ENCODE peak calls at places on chromosomes 11 and 22, in five cellular contexts. T, L, K, F and S are unnamed samples.

GRCh38 chr11:112784323-112785073 is 176.7 kb upstream of the NCAM1 start:
- DNase-seq in T (no peak), L (no peak), K (no peak), F (no peak), S (peak; percentile 16)

GRCh38 chr11:77047007-77047927 is 13.1 kb downstream of the B3GNT6 start:
- DNase-seq in T (peak; percentile 91), L (peak; percentile 91), K (peak; percentile 95), F (peak; percentile 64), S (peak; percentile 54)

GRCh38 chr11:66956689-66957290 is 1.4 kb downstream of the PC start:
- DNase-seq in T (peak; percentile 65), L (peak; percentile 97), K (peak; percentile 71), F (no peak), S (no peak)

GRCh38 chr11:1109101-1109917 is 34.6 kb downstream of the MUC2 start:
- DNase-seq in T (no peak), L (no peak), K (no peak), F (no peak), S (no peak)

GRCh38 chr11:36243641-36244040 is 45.6 kb downstream of the COMMD9 start:
- DNase-seq in T (no peak), L (no peak), K (no peak), F (no peak), S (no peak)

GRCh38 chr11:13238879-13239514 is 38.6 kb upstream of the BMAL1 start:
- DNase-seq in T (peak; percentile 35), L (peak; percentile 41), K (peak; percentile 55), F (no peak), S (peak; percentile 43)

GRCh38 chr11:126310992-126311310 is 7.1 kb downstream of the DCPS start:
- DNase-seq in T (no peak), L (peak; percentile 45), K (no peak), F (no peak), S (no peak)

GRCh38 chr11:75716659-75717058 is 979 bp upstream of the MOGAT2 start:
- DNase-seq in T (no peak), L (no peak), K (no peak), F (no peak), S (no peak)

GRCh38 chr11:73942030-73942429 is 8.8 kb upstream of the DNAJB13 start:
- DNase-seq in T (no peak), L (no peak), K (no peak), F (no peak), S (peak; percentile 53)

GRCh38 chr11:114880458-114880857 is 202.1 kb downstream of the NXPE2 start:
- DNase-seq in T (no peak), L (no peak), K (no peak), F (no peak), S (no peak)

GRCh38 chr11:819943-820649 is 1.4 kb downstream of the PNPLA2 start:
- DNase-seq in T (peak; percentile 94), L (peak; percentile 59), K (peak; percentile 92), F (no peak), S (peak; percentile 91)

GRCh38 chr22:48712558-48712957 is 1115.1 kb downstream of the BRD1 start:
- DNase-seq in T (no peak), L (no peak), K (no peak), F (no peak), S (no peak)

GRCh38 chr11:12052676-12053605 is 44.5 kb upstream of the DKK3 start:
- DNase-seq in T (no peak), L (no peak), K (peak; percentile 57), F (no peak), S (no peak)

GRCh38 chr22:49525776-49526535 is 301.7 kb downstream of the BRD1 start:
- DNase-seq in T (no peak), L (no peak), K (no peak), F (no peak), S (no peak)

GRCh38 chr11:69201764-69202370 is 46.1 kb downstream of the SMIM38 start:
- DNase-seq in T (no peak), L (no peak), K (no peak), F (no peak), S (no peak)

GRCh38 chr22:16824718-16825687 is at the start of gene XKR3:
- DNase-seq in T (no peak), L (no peak), K (no peak), F (no peak), S (no peak)

GRCh38 chr22:44438056-44438455 is 60.0 kb downstream of the RTL6 start:
- DNase-seq in T (no peak), L (no peak), K (no peak), F (no peak), S (peak; percentile 2)

GRCh38 chr11:62905286-62905685 is 15.9 kb downstream of the CHRM1 start:
- DNase-seq in T (no peak), L (no peak), K (no peak), F (no peak), S (no peak)

GRCh38 chr22:50293441-50294318 is 13.8 kb downstream of the PLXNB2 start:
- DNase-seq in T (peak; percentile 87), L (peak; percentile 60), K (peak; percentile 62), F (no peak), S (no peak)

GRCh38 chr22:30416843-30417242 is 8.7 kb upstream of the MTFP1 start:
- DNase-seq in T (no peak), L (no peak), K (no peak), F (no peak), S (no peak)

GRCh38 chr11:122036022-122036421 is 80.0 kb downstream of the BLID start:
- DNase-seq in T (no peak), L (peak; percentile 90), K (no peak), F (no peak), S (no peak)

GRCh38 chr11:76799061-76799804 is 16.1 kb downstream of the TSKU start:
- DNase-seq in T (peak; percentile 81), L (peak; percentile 57), K (peak; percentile 89), F (no peak), S (peak; percentile 94)

GRCh38 chr11:112219476-112220232 is 6.6 kb upstream of the PTS start:
- DNase-seq in T (peak; percentile 72), L (peak; percentile 81), K (peak; percentile 72), F (no peak), S (peak; percentile 71)

GRCh38 chr11:92627615-92628201 is 341.7 kb upstream of the MTNR1B start:
- DNase-seq in T (no peak), L (peak; percentile 31), K (no peak), F (no peak), S (no peak)

DNA sequence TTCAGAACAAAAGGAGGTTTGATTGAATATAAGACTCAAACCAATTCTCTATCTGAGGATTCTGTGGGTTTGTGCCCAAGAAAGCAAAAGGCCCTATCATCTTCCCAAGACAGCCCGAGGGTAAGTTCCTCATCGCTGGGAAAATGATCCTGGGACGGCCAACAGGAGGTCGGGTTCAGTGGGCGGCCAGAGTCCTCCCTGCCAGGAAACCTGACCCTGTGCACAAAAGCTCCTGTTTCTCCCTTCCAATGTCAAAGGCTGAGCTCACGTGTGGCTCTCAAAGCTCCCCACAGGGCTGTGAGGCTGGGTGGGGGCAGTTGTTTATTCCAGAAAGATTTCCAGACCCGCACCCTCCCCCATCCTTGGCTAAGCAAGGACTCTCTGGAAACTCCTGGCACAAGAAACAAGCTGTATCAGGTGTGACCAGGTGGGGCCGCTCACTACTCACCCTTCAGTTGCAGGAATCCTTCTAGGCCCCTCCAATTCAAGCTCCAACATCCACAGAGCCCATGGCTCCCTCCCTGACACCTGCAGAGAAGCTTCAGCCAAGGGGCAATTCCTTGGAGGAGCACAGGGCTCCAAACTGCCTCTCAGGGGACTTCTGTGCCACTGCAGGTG is 131.9 kb downstream of the SHANK2 start:
- DNase-seq in T (peak; percentile 38), L (no peak), K (peak; percentile 56), F (peak; percentile 73), S (no peak)
- TF ChIP-seq CTCF in T (peak; percentile 73), L (peak; percentile 24), K (peak; percentile 42), F (peak; percentile 79), S (peak; percentile 32)

GRCh38 chr11:43987384-43988039 is 45.1 kb downstream of the C11orf96 start:
- DNase-seq in T (no peak), L (peak; percentile 80), K (no peak), F (no peak), S (no peak)

GRCh38 chr11:43992138-43992537 is 49.7 kb downstream of the C11orf96 start:
- DNase-seq in T (no peak), L (no peak), K (no peak), F (no peak), S (no peak)

GRCh38 chr11:43988040-43988793 is 45.8 kb downstream of the C11orf96 start:
- DNase-seq in T (no peak), L (peak; percentile 59), K (no peak), F (no peak), S (peak; percentile 47)

GRCh38 chr11:43986881-43987280 is 44.4 kb downstream of the C11orf96 start:
- DNase-seq in T (no peak), L (no peak), K (no peak), F (no peak), S (no peak)

GRCh38 chr11:43989162-43989961 is 46.9 kb downstream of the C11orf96 start:
- DNase-seq in T (no peak), L (no peak), K (no peak), F (no peak), S (no peak)
- TF ChIP-seq MAFK in T (no peak), L (no peak), K (no peak), F (no peak), S (no peak)

GRCh38 chr11:3357994-3358676 is 20.8 kb downstream of the ZNF195 start:
- DNase-seq in T (no peak), L (no peak), K (no peak), F (no peak), S (no peak)

GRCh38 chr11:3356858-3357257 is 22.1 kb downstream of the ZNF195 start:
- DNase-seq in T (no peak), L (no peak), K (no peak), F (no peak), S (no peak)

GRCh38 chr11:3357302-3357701 is 21.6 kb downstream of the ZNF195 start:
- DNase-seq in T (no peak), L (no peak), K (no peak), F (no peak), S (no peak)

DNA sequence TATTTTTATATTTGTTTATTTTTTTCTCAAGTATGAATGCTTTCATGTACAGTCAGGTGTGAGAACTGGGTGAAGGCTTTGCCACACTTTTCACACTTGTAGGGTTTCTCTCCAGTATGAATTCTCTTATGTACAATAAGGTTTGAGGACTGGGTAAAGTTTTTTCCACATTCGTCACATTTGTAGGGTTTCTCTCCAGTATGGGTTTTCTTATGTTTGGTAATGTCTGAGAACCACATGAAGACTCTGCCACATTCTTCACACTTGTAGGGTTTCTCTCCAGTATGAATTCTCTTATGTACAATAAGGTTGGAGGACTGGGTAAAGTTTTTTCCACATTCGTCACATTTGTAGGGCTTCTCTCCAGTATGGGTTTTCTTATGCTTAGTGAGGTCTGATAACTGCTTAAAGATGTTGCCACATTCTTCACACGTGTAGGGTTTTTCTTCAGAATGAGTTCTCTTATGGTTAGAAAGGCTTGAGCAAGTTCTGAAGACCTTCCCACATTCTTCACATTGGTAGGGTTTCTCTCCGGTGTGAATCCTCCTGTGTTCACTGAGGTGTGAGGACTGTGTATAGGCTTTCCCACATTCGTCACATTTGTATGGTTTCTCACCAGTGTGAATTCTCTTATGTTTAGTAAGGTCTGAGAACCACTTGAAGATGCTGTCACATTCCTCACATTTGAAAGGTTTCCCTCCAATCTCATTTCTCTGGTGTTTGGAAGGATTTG is 19.7 kb downstream of the ZNF195 start:
- DNase-seq in T (no peak), L (no peak), K (peak; percentile 49), F (no peak), S (no peak)
- TF ChIP-seq POLR2A in T (no peak), L (no peak), K (no peak), F (peak; percentile 38), S (peak; percentile 52)

DNA sequence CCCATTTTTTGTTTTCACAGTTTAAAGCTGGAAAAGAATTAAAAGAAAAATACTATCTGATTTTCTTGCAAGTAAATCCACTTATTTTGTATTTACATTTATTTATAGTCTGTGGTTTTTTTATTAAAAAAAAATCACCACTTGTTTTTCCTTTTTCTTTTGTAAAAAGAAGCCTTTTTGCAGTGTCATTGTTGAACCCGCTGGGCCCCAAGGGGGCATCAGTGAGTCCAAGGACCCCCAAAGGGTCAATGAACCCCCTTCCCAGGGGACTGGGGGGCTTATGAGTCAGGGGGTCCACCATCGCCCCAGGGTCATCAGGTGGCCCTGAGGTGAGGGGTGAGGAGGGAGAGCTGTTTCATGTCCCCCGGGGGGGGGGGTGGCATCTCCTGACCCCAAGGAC is 34.0 kb upstream of the EIF3D start:
- DNase-seq in T (no peak), L (no peak), K (no peak), F (no peak), S (no peak)
- TF ChIP-seq CTCF in T (no peak), L (no peak), K (no peak), F (peak; percentile 20), S (peak; percentile 25)